ENCODE peak calls at places on chromosomes 13 and 19, in ten cellular contexts. J is suprapubic skin, O is heart left ventricle, H is stomach, Z is WERI-Rb-1, M is astrocyte, K is left lung, C is K562, N is right lobe of liver, P is DND-41. W is an unnamed sample.
A peak's percentile ranks its signal among the peaks of the same experiment; 100 is the strongest.

GRCh38 chr19:45103625-45104319 is 10.8 kb downstream of the PPP1R37 start:
- DNase-seq in J (no peak), O (peak; percentile 44), H (no peak), Z (peak; percentile 88), M (no peak), K (no peak), C (no peak), N (no peak), P (no peak), W (no peak)

GRCh38 chr19:42048992-42049391 is 21.0 kb downstream of the GRIK5 start:
- DNase-seq in J (no peak), O (no peak), H (no peak), Z (no peak), M (no peak), K (no peak), C (no peak), N (no peak), P (peak; percentile 56), W (no peak)

GRCh38 chr19:14320253-14320652 is 61.0 kb upstream of the ADGRE5 start:
- DNase-seq in J (no peak), O (no peak), H (no peak), Z (no peak), M (no peak), K (no peak), C (no peak), N (no peak), P (no peak), W (no peak)

GRCh38 chr19:46759817-46760333 is 13.6 kb upstream of the STRN4 start:
- DNase-seq in J (no peak), O (no peak), H (no peak), Z (no peak), M (peak; percentile 84), K (no peak), C (no peak), N (no peak), P (no peak), W (no peak)

GRCh38 chr13:109816112-109816978 is 30.0 kb upstream of the IRS2 start:
- DNase-seq in J (no peak), O (no peak), H (no peak), Z (no peak), M (peak; percentile 40), K (no peak), C (no peak), N (peak; percentile 83), P (no peak), W (no peak)

GRCh38 chr19:51698296-51698695 is 5.2 kb downstream of the SPACA6 start:
- DNase-seq in J (no peak), O (no peak), H (peak; percentile 15), Z (no peak), M (peak; percentile 56), K (no peak), C (no peak), N (peak; percentile 16), P (no peak), W (no peak)

GRCh38 chr13:44278164-44278563 is 95.5 kb upstream of the SERP2 start:
- DNase-seq in J (no peak), O (no peak), H (no peak), Z (no peak), M (no peak), K (no peak), C (no peak), N (peak; percentile 66), P (peak; percentile 78), W (peak; percentile 27)

GRCh38 chr19:4066176-4066606 is 508 bp downstream of the ZBTB7A start:
- DNase-seq in J (peak; percentile 88), O (peak; percentile 61), H (no peak), Z (no peak), M (no peak), K (peak; percentile 87), C (no peak), N (no peak), P (no peak), W (peak; percentile 73)

GRCh38 chr19:51372021-51372648 is 319 bp downstream of the NKG7 start:
- DNase-seq in J (no peak), O (no peak), H (no peak), Z (no peak), M (no peak), K (no peak), C (no peak), N (no peak), P (no peak), W (no peak)

GRCh38 chr13:51768976-51769375 is 35.0 kb downstream of the DHRS12 start:
- DNase-seq in J (no peak), O (no peak), H (no peak), Z (no peak), M (no peak), K (peak; percentile 64), C (no peak), N (no peak), P (no peak), W (no peak)

GRCh38 chr13:51799261-51799660 is 4.7 kb downstream of the DHRS12 start:
- DNase-seq in J (peak; percentile 46), O (no peak), H (no peak), Z (no peak), M (no peak), K (no peak), C (no peak), N (no peak), P (no peak), W (no peak)

GRCh38 chr19:18661346-18661745 is 22.1 kb upstream of the CRTC1 start:
- DNase-seq in J (no peak), O (no peak), H (no peak), Z (no peak), M (no peak), K (no peak), C (no peak), N (no peak), P (no peak), W (no peak)

GRCh38 chr19:18659281-18660050 is 22.6 kb downstream of the KLHL26 start:
- DNase-seq in J (no peak), O (peak; percentile 77), H (no peak), Z (no peak), M (peak; percentile 42), K (no peak), C (no peak), N (no peak), P (no peak), W (no peak)

GRCh38 chr19:18658366-18658855 is 21.6 kb downstream of the KLHL26 start:
- DNase-seq in J (no peak), O (no peak), H (no peak), Z (no peak), M (no peak), K (no peak), C (no peak), N (no peak), P (no peak), W (no peak)

GRCh38 chr19:18660939-18661338 is 22.5 kb upstream of the CRTC1 start:
- DNase-seq in J (no peak), O (no peak), H (no peak), Z (no peak), M (no peak), K (no peak), C (no peak), N (no peak), P (no peak), W (no peak)

DNA sequence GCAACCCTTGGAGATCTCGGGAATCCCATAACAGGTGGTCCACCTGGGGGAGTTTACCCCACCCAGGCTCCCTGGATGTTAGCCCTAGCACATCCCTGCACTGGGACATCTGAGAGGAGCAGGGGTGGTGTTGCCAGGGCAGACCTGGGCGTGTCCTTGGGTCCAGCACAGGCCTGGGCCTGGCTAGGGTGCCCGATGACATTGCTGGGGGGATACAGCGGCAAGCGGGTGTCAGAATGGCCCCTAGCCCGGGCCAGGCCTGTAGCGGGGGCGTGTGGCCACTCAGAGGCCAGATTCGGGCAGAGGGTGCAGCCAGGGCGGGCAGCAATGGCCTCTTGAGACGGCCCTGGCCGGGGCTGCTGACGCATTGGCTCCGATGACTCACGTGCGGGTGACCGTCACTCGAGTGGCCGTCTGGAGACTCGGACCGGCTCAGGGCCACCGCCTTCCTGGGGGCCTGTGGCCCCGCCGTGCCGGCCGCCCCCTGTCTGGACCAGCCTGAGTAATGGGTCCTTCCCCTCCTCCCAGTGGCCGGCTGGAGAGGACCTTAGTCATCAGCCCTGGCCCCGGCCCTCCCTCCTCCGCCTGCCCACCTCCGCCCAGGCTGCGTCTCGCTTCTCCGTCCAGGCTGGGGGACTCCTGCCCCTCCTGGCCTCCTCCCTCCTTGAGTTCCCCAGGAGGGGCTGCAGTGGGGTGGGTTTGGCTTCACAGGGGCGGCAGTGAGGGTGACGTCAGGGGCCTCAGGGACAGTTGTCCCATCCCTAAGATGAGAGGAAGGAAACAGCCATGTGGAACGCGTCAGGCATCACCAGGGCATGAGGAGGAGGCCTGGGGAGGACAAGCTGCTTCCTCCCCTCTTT is 23.2 kb upstream of the CRTC1 start:
- DNase-seq in J (no peak), O (peak; percentile 71), H (no peak), Z (no peak), M (peak; percentile 72), K (peak; percentile 86), C (peak; percentile 71), N (no peak), P (no peak), W (no peak)
- H3K4me3 ChIP-seq in J (no peak overlapping the region), O (no peak overlapping the region), H (no peak overlapping the region), Z (no peak overlapping the region), M (peak overlapping the region; percentile 13), K (no peak overlapping the region), C (no peak overlapping the region), N (no peak overlapping the region), P (no peak overlapping the region), W (no peak overlapping the region)

DNA sequence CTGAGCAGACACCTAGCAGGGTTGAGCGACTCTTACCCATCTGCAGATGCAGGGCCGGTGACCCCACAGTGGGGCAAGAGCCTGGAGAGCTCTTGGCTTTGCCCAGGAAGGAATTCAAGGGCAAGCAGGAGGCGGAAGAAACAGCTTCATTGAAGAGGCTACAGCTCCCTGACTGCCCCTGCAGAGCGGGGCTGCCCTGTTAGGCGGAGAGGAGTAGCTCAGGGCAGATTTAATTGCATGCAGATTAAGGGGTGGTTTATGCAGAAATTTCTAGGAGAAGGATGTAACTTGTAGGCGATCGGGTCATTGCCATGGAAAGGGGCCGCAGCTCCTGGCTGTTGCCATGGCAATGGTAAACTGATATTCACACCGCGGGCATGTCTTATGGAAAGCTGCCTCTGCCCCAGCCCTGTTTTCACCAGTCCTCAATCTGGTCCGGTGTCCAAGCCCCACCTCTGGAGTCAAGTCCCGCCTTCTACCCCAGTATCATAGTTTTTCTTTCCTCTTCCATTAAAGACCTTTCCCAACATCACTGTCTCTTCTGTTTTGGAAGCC is 94.2 kb downstream of the ATP11A start:
- DNase-seq in J (peak; percentile 35), O (no peak), H (peak; percentile 16), Z (no peak), M (no peak), K (peak; percentile 82), C (no peak), N (no peak), P (no peak), W (no peak)
- H3K9me3 ChIP-seq in J (no peaks in the 10 kb centered on the region), O (no peaks in the 10 kb centered on the region), H (no peaks in the 10 kb centered on the region), Z (no peaks in the 10 kb centered on the region), M (no peaks in the 10 kb centered on the region), K (no peaks in the 10 kb centered on the region), C (no peaks in the 10 kb centered on the region), N (no peaks in the 10 kb centered on the region), P (no peaks in the 10 kb centered on the region), W (no peaks in the 10 kb centered on the region)

GRCh38 chr19:801861-802496 is 4.7 kb downstream of the PTBP1 start:
- DNase-seq in J (no peak), O (peak; percentile 70), H (peak; percentile 60), Z (no peak), M (peak; percentile 69), K (peak; percentile 87), C (no peak), N (peak; percentile 52), P (no peak), W (no peak)
- H3K36me3 ChIP-seq in J (peaks cover 38% of the 10 kb centered on the region), O (peaks cover 25% of the 10 kb centered on the region), H (peaks cover 51% of the 10 kb centered on the region), Z (peaks cover 90% of the 10 kb centered on the region), M (peaks cover 28% of the 10 kb centered on the region), K (peaks cover 81% of the 10 kb centered on the region), C (peaks cover 89% of the 10 kb centered on the region), N (peaks cover 26% of the 10 kb centered on the region), P (peaks cover 91% of the 10 kb centered on the region), W (peaks cover 45% of the 10 kb centered on the region)

GRCh38 chr19:12836529-12836863 is 1.8 kb upstream of the MAST1 start:
- DNase-seq in J (no peak), O (no peak), H (no peak), Z (no peak), M (no peak), K (no peak), C (no peak), N (no peak), P (no peak), W (no peak)
- H3K4me3 ChIP-seq in J (no peak overlapping the region), O (no peak overlapping the region), H (no peak overlapping the region), Z (no peak overlapping the region), M (no peak overlapping the region), K (no peak overlapping the region), C (no peak overlapping the region), N (no peak overlapping the region), P (no peak overlapping the region), W (no peak overlapping the region)